ENCODE peak calls at places on chromosome 10, in four cellular contexts. Q, T, Y and P are unnamed samples.
A peak's percentile ranks its signal among the peaks of the same experiment; 100 is the strongest.

GRCh38 chr10:97399843-97400545 is 1.1 kb downstream of the RRP12 start:
- DNase-seq in Q (peak; percentile 87), T (peak; percentile 57), Y (no peak), P (peak; percentile 27)

GRCh38 chr10:68192113-68192512 is 39.8 kb downstream of the ATOH7 start:
- DNase-seq in Q (peak; percentile 60), T (no peak), Y (no peak), P (no peak)

GRCh38 chr10:28719789-28720436 is 42.6 kb downstream of the BAMBI start:
- DNase-seq in Q (peak; percentile 4), T (peak; percentile 1), Y (no peak), P (peak; percentile 73)

GRCh38 chr10:70331486-70332268 is 47.9 kb upstream of the NPFFR1 start:
- DNase-seq in Q (peak; percentile 88), T (peak; percentile 96), Y (no peak), P (peak; percentile 25)

GRCh38 chr10:87867453-87867852 is 4.0 kb downstream of the PTEN start:
- DNase-seq in Q (no peak), T (no peak), Y (no peak), P (no peak)

GRCh38 chr10:124493191-124493936 is 31.7 kb downstream of the LHPP start:
- DNase-seq in Q (no peak), T (no peak), Y (no peak), P (no peak)

GRCh38 chr10:13328588-13328987 is 19.5 kb downstream of the SEPHS1 start:
- DNase-seq in Q (no peak), T (no peak), Y (no peak), P (no peak)

GRCh38 chr10:53664620-53665019 is 892.0 kb upstream of the MBL2 start:
- DNase-seq in Q (no peak), T (no peak), Y (no peak), P (peak; percentile 0)

GRCh38 chr10:103667390-103667789 is 173.9 kb downstream of the NEURL1 start:
- DNase-seq in Q (peak; percentile 67), T (no peak), Y (no peak), P (peak; percentile 95)

GRCh38 chr10:112182808-112183328 is 697 bp downstream of the GPAM start:
- DNase-seq in Q (no peak), T (no peak), Y (no peak), P (no peak)

GRCh38 chr10:102230861-102231356 is 4.8 kb downstream of the ELOVL3 start:
- DNase-seq in Q (peak; percentile 59), T (peak; percentile 31), Y (no peak), P (peak; percentile 45)
- H3K27me3 ChIP-seq in Q (no peaks in the 10 kb centered on the region), T (no peaks in the 10 kb centered on the region), Y (peaks cover 70% of the 10 kb centered on the region), P (peaks cover 53% of the 10 kb centered on the region)

DNA sequence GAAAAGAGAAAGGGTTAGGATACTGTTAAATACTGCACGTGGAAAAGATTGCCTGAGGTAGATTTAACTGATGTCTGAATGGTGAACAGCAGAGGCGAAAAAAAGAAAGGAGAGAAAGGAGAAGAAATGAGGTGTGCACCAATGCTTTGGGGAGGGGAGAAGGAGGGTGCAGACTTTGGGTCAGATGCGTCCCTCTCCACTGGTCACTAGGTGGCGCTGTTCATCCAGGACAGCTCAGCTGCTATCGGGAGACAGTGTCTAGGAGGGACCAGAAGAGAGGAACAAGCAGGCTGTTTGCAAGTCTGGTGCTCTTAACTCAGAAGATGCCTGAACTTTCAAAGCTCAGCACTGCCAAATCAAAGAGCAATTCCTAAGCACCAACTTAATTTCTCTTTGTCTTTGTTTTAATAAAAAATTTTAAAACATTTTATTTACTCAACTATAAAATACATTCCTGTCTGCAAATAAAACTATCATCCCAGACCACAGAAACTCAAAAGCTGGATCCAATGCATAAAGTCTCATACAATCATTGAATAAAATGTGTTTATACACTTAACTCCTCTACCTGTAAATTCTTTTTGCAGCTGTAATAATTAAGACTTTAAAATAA is 83.9 kb upstream of the PDLIM1 start:
- DNase-seq in Q (peak; percentile 80), T (peak; percentile 61), Y (peak; percentile 88), P (peak; percentile 85)
- H3K27ac ChIP-seq in Q (no peak overlapping the region), T (no peak overlapping the region), Y (peak overlapping the region; percentile 91), P (no peak overlapping the region)

GRCh38 chr10:77282163-77282562 is 355.4 kb downstream of the KCNMA1 start:
- DNase-seq in Q (no peak), T (no peak), Y (no peak), P (no peak)
- H3K27me3 ChIP-seq in Q (no peaks in the 10 kb centered on the region), T (peaks cover 78% of the 10 kb centered on the region), Y (no peaks in the 10 kb centered on the region), P (peaks cover 28% of the 10 kb centered on the region)

GRCh38 chr10:130914377-130914776 is 397.1 kb downstream of the TCERG1L start:
- DNase-seq in Q (no peak), T (no peak), Y (no peak), P (no peak)

GRCh38 chr10:130913844-130914243 is 397.7 kb downstream of the TCERG1L start:
- DNase-seq in Q (no peak), T (no peak), Y (no peak), P (no peak)

GRCh38 chr10:130905921-130906320 is 405.6 kb downstream of the TCERG1L start:
- DNase-seq in Q (no peak), T (no peak), Y (no peak), P (no peak)

GRCh38 chr10:130915065-130915464 is 396.5 kb downstream of the TCERG1L start:
- DNase-seq in Q (no peak), T (no peak), Y (no peak), P (no peak)

GRCh38 chr10:130910848-130911247 is 400.7 kb downstream of the TCERG1L start:
- DNase-seq in Q (no peak), T (no peak), Y (no peak), P (no peak)
- H3K27ac ChIP-seq in Q (no peak overlapping the region), T (no peak overlapping the region), Y (no peak overlapping the region), P (no peak overlapping the region)

GRCh38 chr10:122085423-122085911 is 96.5 kb downstream of the TACC2 start:
- DNase-seq in Q (no peak), T (no peak), Y (no peak), P (no peak)
- H3K27me3 ChIP-seq in Q (peaks cover 13% of the 10 kb centered on the region), T (peaks cover 13% of the 10 kb centered on the region), Y (no peaks in the 10 kb centered on the region), P (no peaks in the 10 kb centered on the region)

GRCh38 chr10:24813866-24814265 is 90.2 kb upstream of the ARHGAP21 start:
- DNase-seq in Q (no peak), T (no peak), Y (no peak), P (no peak)
- H3K27ac ChIP-seq in Q (no peak overlapping the region), T (no peak overlapping the region), Y (no peak overlapping the region), P (no peak overlapping the region)

DNA sequence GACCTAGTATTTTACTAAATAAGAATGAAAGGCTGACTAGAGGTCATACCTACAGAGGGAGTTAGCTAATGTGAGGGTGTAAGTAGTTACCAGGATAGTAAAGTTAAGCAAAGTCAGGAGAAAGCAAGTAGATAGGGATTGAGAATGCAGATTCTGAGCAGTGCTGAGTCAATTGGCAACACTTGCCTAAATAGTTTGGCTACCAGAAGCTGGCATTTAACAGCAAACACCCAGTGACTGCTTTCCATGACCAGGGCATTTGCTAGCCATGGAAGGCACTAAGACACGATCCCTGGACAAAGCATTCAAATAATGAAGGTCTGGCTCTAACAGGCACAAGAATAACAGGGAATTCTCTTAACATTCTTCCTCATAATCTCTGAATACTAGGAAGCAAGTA is 25.9 kb downstream of the TNKS2 start:
- DNase-seq in Q (no peak), T (no peak), Y (no peak), P (no peak)
- H3K27me3 ChIP-seq in Q (no peaks in the 10 kb centered on the region), T (no peaks in the 10 kb centered on the region), Y (no peaks in the 10 kb centered on the region), P (no peaks in the 10 kb centered on the region)

DNA sequence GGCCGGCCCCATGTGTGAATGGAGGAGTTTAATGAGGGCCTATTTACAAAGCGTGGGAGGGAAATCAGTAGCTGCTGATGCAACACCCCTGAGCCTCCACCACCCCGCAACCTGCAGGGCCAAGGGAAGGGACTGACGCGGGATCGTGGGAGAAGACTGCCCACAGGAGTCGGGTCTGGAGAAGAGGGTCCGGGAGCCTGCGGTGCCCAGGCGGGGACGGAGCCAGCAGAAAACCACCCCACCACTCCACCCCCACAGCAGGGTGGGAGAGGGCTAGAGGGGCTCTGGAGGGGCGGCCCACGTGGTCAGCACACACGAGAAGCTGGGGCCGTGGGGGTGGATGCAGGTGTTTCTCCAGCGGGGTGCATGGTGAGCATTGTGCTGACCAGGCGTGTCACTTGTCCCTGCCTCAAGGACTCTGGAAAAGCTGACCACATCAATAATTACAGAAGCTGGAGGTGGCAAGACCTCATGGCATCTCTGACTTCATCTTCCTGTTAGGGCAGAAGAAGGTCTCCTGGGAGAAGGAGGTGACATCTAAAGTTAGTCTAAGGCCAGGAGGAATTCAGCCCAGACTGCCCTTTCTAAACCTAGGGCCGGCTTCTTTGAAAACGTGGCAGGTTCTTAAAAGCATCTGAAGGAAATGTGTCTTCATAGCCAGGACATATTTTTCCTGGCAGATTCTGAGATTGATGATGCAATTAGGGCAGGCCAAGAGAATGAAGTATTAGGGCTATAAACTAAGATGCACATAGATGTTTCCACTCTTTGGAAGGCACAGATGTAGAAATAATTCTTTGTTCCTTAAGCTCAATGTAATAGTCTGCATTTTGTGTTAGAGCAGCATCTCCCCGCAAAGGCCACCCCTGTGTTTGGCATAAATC is 150.8 kb downstream of the RGS10 start:
- DNase-seq in Q (peak; percentile 51), T (no peak), Y (no peak), P (peak; percentile 59)
- H3K27ac ChIP-seq in Q (no peak overlapping the region), T (no peak overlapping the region), Y (no peak overlapping the region), P (no peak overlapping the region)

GRCh38 chr10:101287183-101287830 is 58.0 kb upstream of the LBX1 start:
- DNase-seq in Q (no peak), T (no peak), Y (no peak), P (no peak)
- H3K27me3 ChIP-seq in Q (peaks cover 80% of the 10 kb centered on the region), T (no peaks in the 10 kb centered on the region), Y (peaks cover 97% of the 10 kb centered on the region), P (peaks cover 63% of the 10 kb centered on the region)

GRCh38 chr10:3528823-3529222 is 256.2 kb downstream of the KLF6 start:
- DNase-seq in Q (no peak), T (no peak), Y (no peak), P (no peak)

GRCh38 chr10:3527144-3527543 is 257.9 kb downstream of the KLF6 start:
- DNase-seq in Q (peak; percentile 80), T (no peak), Y (no peak), P (no peak)

GRCh38 chr10:3527869-3528268 is 257.1 kb downstream of the KLF6 start:
- DNase-seq in Q (peak; percentile 81), T (no peak), Y (no peak), P (no peak)

GRCh38 chr10:3529691-3530090 is 255.3 kb downstream of the KLF6 start:
- DNase-seq in Q (no peak), T (no peak), Y (no peak), P (no peak)

DNA sequence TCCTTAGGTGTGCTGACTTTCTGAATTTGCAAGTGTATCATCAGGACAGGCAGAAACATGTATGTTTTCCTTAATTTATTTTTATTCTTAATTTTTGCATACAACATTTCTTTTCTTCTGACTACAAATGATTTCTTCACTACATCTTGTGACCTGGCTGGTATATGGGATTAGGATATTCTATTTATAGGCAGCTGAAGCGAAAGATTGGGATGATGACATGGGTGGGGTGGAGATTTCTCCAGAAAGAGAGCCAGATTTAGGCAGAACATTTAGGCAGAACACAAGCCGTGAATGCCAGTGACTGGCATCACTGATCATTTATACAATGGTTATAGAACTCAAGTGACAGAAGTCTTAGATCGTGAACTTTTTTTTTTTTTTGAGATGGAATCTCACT is 256.7 kb downstream of the KLF6 start:
- DNase-seq in Q (peak; percentile 64), T (no peak), Y (no peak), P (no peak)
- H3K27ac ChIP-seq in Q (peak overlapping the region; percentile 97), T (no peak overlapping the region), Y (peak overlapping the region; percentile 68), P (no peak overlapping the region)